ENCODE peak calls at places on chromosomes 4 and X, in five cellular contexts. I is tibial nerve; N is bronchial epithelial cell; Z is CD8-positive, alpha-beta T cell; B is breast epithelium. K is an unnamed sample.

GRCh38 chrX:120301497-120301896 is 9.8 kb downstream of the TMEM255A start:
- DNase-seq in I (no peak), N (no peak), Z (no peak), B (no peak), K (no peak)

GRCh38 chr4:29278580-29278979 is 1441.6 kb upstream of the PCDH7 start:
- DNase-seq in I (no peak), N (no peak), Z (no peak), B (no peak), K (peak)

GRCh38 chr4:36785965-36786364 is 458.6 kb upstream of the NWD2 start:
- DNase-seq in I (no peak), N (no peak), Z (no peak), B (no peak), K (no peak)

GRCh38 chrX:132044953-132045352 is 21.9 kb downstream of the STK26 start:
- DNase-seq in I (no peak), N (no peak), Z (no peak), B (no peak), K (no peak)

GRCh38 chr4:119646347-119647071 is 17.9 kb upstream of the PDE5A start:
- DNase-seq in I (no peak), N (no peak), Z (no peak), B (no peak), K (peak)

GRCh38 chr4:1870578-1871443 is at the start of gene NSD2:
- DNase-seq in I (peak), N (peak), Z (peak), B (peak), K (peak)

GRCh38 chr4:117420966-117421365 is 335.6 kb upstream of the TRAM1L1 start:
- DNase-seq in I (no peak), N (no peak), Z (no peak), B (no peak), K (no peak)

GRCh38 chr4:108601517-108601916 is 18.9 kb upstream of the RPL34 start:
- DNase-seq in I (no peak), N (no peak), Z (no peak), B (no peak), K (no peak)

GRCh38 chr4:6885953-6886557 is 23.6 kb upstream of the TBC1D14 start:
- DNase-seq in I (peak), N (peak), Z (no peak), B (no peak), K (no peak)

GRCh38 chr4:122480023-122480422 is 23.5 kb upstream of the IL2 start:
- DNase-seq in I (no peak), N (no peak), Z (no peak), B (no peak), K (no peak)

GRCh38 chrX:23114256-23114655 is 114.5 kb downstream of the DDX53 start:
- DNase-seq in I (no peak), N (no peak), Z (no peak), B (no peak), K (no peak)
- TF ChIP-seq CTCF in I (no peak), N (no peak), Z (no peak), B (no peak), K (no peak)

DNA sequence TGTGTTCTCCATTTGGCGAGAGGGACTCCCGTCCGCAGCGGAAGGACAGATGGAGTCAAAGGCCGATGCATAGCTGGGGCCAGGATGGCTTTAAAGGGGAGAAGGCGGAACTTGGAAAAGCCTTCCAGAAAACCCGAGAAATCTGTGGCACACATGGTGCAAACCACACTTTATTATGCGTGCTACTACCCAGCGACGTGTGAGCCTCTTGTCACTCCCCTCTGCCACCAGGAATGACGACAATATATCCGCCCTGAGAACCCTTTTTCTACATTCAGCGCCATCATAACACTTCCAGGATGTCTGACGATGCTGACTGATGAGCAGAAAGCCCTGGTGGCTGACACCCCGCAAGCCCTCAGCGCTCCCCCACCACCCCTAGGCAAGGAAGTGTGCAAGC is 689 bp upstream of the DCHS2 start:
- DNase-seq in I (no peak), N (no peak), Z (no peak), B (no peak), K (no peak)
- H3K4me3 ChIP-seq in I (peak), N (no peak), Z (no peak), B (peak), K (no peak)

GRCh38 chr4:114208747-114209146 is 229.3 kb upstream of the ARSJ start:
- DNase-seq in I (no peak), N (peak), Z (no peak), B (no peak), K (no peak)
- TF ChIP-seq CTCF in I (no peak), N (peak), Z (no peak), B (no peak), K (no peak)

DNA sequence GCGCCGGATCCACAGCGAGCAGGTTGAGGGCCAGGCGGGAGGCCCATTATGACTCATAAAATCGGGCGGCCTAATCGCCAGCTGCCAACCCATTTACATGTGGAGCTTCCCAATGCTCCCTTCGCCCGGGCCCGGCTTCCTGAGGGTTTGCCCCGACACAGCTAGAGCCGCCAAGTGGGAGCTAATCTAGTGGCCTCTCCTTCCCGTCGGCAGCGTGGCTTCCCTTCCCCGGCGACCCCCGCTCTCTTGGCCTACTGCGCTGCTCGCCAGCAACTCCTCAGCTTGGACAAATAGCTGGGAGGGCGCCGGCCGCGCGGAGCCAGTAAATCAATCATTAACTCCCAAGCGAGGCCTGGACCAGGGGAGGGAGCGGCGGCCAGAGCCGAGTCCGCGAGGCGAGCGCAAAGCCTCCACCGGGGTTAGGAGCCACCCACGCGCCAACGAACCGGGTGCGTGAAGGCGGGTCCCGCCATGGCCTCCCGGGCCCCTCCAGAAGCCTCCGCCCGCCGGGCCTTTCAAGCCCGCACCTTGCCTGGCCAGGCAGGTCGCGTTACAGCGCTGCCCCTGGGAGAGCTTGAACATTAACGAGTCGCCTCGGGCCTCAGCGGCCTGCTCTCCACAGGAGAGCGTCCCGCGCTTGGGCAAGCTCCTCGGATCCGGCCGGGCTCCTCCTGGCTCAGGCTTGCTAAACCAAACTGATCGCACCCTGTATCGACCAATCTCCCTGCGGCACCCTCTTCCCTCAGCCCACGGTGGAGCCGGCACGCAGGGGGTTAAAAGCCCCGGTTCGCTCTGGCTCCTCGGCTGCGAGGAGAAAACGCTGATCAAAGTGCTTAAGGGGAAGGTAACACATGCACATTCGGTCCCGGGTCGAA is 10.6 kb upstream of the BCOR start:
- DNase-seq in I (no peak), N (no peak), Z (no peak), B (no peak), K (no peak)
- H3K4me3 ChIP-seq in I (peak), N (peak), Z (peak), B (peak), K (peak)

DNA sequence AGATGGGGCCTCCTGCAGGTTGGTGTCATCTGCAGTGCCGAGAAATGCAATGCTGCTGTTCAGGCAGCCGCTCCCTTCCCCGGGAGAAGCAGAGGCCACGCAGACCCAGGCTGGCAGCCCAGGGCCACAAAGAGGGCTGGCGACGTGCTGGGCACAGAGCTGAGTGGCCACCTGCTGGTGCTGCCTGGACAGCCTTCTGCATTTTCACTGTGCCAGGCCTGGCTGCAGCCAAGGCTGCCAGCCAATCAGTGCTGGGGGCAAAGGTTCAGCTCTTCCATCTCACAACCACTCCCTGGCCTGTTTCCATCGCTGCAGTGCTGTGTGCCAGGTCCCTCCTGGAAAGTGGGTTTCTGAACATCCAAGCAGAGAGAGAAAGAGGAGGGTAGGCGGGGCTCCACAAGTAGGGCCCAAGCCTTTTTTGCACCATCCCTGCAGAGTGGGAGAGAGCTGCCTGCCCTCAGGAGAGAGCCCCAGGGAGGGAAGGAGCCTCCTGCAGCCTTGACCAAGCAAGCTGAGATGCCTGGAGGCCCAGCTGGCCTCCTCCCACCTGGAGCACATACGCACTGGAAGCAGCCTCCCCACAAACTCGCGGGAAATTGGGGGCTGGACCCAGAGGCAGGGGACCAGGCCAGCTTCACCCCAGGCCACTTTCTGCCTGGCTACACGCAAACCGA is 20.1 kb downstream of the ADRA2C start:
- DNase-seq in I (no peak), N (no peak), Z (no peak), B (no peak), K (no peak)
- TF ChIP-seq CTCF in I (no peak), N (no peak), Z (no peak), B (no peak), K (no peak)

K was measured in HFF-Myc.